ENCODE peak calls at places on chromosomes 7 and 10, in five cellular contexts. E is HCT116, I is fibroblast of pulmonary artery, Q is cardiac muscle cell, N is A549. R is an unnamed sample.

GRCh38 chr10:113058175-113058961 is 108.3 kb downstream of the TCF7L2 start:
- DNase-seq in N (peak; percentile 64), E (no peak), Q (peak; percentile 75), I (peak; percentile 89), R (no peak)

GRCh38 chr10:7090529-7090928 is 320.3 kb downstream of the SFMBT2 start:
- DNase-seq in N (no peak), I (no peak), Q (no peak), E (no peak), R (no peak)

GRCh38 chr10:109037978-109038377 is 885.3 kb downstream of the XPNPEP1 start:
- DNase-seq in E (no peak), Q (no peak), N (no peak), I (no peak), R (no peak)

GRCh38 chr10:77391605-77392235 is 245.9 kb downstream of the KCNMA1 start:
- DNase-seq in Q (peak; percentile 86), N (peak; percentile 84), E (peak; percentile 74), I (peak; percentile 88), R (no peak)

GRCh38 chr10:124688889-124689670 is 55.1 kb downstream of the FAM53B start:
- DNase-seq in E (no peak), I (no peak), N (no peak), Q (peak; percentile 42), R (peak; percentile 53)

GRCh38 chr7:131506597-131506996 is 49.8 kb downstream of the PODXL start:
- DNase-seq in N (no peak), E (no peak), I (no peak), Q (no peak), R (no peak)

GRCh38 chr7:87851242-87851641 is 24.9 kb downstream of the SLC25A40 start:
- DNase-seq in E (no peak), I (no peak), Q (no peak), N (no peak), R (no peak)

GRCh38 chr10:100717166-100717565 is 28.2 kb upstream of the PAX2 start:
- DNase-seq in E (no peak), I (no peak), Q (no peak), N (no peak), R (no peak)

GRCh38 chr10:80501913-80502521 is 35.7 kb upstream of the SH2D4B start:
- DNase-seq in I (no peak), E (no peak), N (peak; percentile 72), Q (no peak), R (no peak)

DNA sequence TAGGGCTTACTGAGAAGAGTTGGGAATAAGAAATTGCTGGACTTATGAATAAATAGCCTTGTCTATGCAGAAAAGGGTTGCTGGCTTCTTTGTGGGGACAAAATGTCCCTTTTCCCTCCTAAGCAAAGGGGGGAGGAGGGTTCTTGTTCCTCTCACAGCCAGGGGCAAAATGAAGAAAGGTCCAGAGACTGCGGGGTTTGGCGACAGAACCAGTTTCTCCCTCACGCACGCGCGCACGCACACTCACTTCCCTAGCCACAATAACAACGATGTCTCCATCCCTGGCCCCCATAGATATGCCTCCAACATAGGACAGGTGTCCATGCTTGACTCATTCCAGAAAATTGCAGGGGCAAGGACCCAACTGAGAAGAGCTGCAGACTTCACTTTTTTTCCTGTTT is 3.3 kb downstream of the ZMIZ1 start:
- DNase-seq in I (no peak), N (no peak), E (no peak), Q (no peak), R (no peak)
- H3K4me3 ChIP-seq in I (peak overlapping the region; percentile 97), N (peak overlapping the region; percentile 96), E (no peak overlapping the region), Q (peak overlapping the region; percentile 97), R (no peak overlapping the region)

DNA sequence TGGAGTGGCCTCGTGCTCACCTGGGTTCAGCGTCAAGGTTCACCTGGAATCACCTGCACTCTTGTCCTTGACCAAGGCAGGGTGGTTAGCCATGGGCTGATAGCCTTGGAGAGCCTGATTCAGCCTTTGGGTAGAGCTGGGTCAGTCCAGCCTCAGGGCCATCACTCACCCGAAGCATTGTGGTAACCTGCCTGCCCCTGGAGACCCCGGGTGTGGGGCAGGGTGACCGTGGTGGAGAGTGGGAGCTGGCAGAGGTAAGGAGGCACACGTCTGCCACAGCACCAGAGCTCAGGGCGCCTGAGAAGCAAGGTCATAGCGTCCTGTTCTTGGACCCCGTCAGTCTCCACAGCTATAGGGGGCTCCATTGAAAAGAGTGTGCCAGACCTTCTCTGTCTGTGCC is 27.7 kb upstream of the WDFY4 start:
- DNase-seq in Q (no peak), N (no peak), E (no peak), I (no peak), R (no peak)
- H3K4me3 ChIP-seq in Q (no peak overlapping the region), N (peak overlapping the region; percentile 56), E (peak overlapping the region; percentile 53), I (peak overlapping the region; percentile 51), R (no peak overlapping the region)

DNA sequence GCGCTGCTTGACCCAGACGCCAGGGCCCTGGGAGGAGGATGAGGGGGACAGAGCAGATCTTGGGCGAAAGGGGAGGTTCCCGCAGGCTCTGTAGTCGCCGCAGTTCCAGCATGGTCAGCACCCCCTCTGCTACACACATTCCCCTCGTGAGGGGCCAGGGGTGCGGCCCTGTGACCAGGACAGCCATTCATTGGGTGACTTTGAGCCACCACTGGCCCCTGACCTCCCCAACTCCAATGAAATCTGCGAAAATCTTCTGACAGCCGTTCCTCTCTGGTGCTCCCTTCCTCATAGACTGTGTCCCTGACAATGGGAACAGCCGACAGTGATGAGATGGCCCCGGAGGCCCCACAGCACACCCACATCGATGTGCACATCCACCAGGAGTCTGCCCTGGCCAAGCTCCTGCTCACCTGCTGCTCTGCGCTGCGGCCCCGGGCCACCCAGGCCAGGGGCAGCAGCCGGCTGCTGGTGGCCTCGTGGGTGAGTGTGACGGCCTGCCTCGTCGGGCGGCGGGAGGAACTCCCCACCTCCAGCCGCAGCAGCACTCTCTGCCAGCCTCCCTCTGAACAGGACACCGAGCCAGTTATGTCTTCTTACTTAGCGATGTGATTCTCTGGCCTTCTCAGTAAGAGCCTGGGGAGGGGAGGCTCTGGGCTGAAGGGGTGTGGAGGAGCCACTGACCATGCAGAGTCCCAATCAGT is 825 bp downstream of the TMEM176A start:
- DNase-seq in I (no peak), E (no peak), Q (no peak), N (no peak), R (no peak)
- H3K4me3 ChIP-seq in I (no peak overlapping the region), E (no peak overlapping the region), Q (peak overlapping the region; percentile 36), N (no peak overlapping the region), R (no peak overlapping the region)

GRCh38 chr7:111077001-111077400 is 13.9 kb upstream of the LRRN3 start:
- DNase-seq in Q (no peak), E (no peak), N (no peak), I (no peak), R (no peak)

GRCh38 chr7:111074772-111075152 is 16.2 kb upstream of the LRRN3 start:
- DNase-seq in N (no peak), I (no peak), E (no peak), Q (no peak), R (no peak)

GRCh38 chr7:111076205-111076604 is 14.7 kb upstream of the LRRN3 start:
- DNase-seq in N (no peak), Q (no peak), E (peak; percentile 10), I (peak; percentile 26), R (no peak)

GRCh38 chr7:111074071-111074771 is 16.7 kb upstream of the LRRN3 start:
- DNase-seq in E (no peak), Q (no peak), I (no peak), N (no peak), R (no peak)

DNA sequence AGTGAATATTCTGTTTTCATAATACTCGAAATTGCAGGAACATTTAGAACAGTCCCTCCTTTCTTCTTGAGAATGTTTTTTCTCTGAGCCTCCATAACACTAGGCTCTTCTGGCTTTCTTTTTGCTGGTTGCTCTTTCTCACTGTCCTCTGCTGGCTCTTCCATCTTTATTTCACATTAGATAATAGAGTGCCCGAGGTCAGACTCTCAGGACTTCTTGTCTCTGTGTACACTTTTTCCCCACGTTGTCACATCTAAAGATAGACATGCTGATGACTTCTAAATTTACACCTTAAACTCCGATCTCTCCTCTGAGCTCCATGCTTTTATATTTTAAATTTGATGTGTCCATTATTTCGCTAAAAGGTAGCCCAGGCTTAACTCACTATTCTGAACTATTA is 15.4 kb upstream of the LRRN3 start:
- DNase-seq in Q (no peak), E (no peak), N (no peak), I (no peak), R (no peak)
- H3K4me3 ChIP-seq in Q (no peak overlapping the region), E (no peak overlapping the region), N (no peak overlapping the region), I (no peak overlapping the region), R (no peak overlapping the region)

GRCh38 chr10:12448729-12449391 is 99.5 kb downstream of the CAMK1D start:
- DNase-seq in E (peak; percentile 74), N (peak; percentile 75), I (peak; percentile 53), Q (no peak), R (no peak)

GRCh38 chr10:12445701-12446334 is 96.5 kb downstream of the CAMK1D start:
- DNase-seq in N (no peak), I (no peak), Q (no peak), E (no peak), R (no peak)

GRCh38 chr10:12444981-12445700 is 95.8 kb downstream of the CAMK1D start:
- DNase-seq in Q (no peak), N (no peak), I (no peak), E (no peak), R (no peak)

GRCh38 chr10:12443026-12443425 is 93.7 kb downstream of the CAMK1D start:
- DNase-seq in N (no peak), I (no peak), E (no peak), Q (no peak), R (no peak)

GRCh38 chr10:12448340-12448728 is 99.0 kb downstream of the CAMK1D start:
- DNase-seq in Q (no peak), E (no peak), N (peak; percentile 16), I (no peak), R (no peak)
- H3K4me3 ChIP-seq in Q (no peak overlapping the region), E (peak overlapping the region; percentile 0), N (peak overlapping the region; percentile 8), I (no peak overlapping the region), R (no peak overlapping the region)

GRCh38 chr7:96218844-96219243 is 103.1 kb downstream of the SLC25A13 start:
- DNase-seq in Q (no peak), N (no peak), I (no peak), E (no peak), R (no peak)

GRCh38 chr7:96221888-96222287 is 100.0 kb downstream of the SLC25A13 start:
- DNase-seq in Q (no peak), E (no peak), I (no peak), N (no peak), R (no peak)

GRCh38 chr7:96217147-96217546 is 104.8 kb downstream of the SLC25A13 start:
- DNase-seq in I (no peak), N (no peak), E (no peak), Q (no peak), R (no peak)

GRCh38 chr7:96216373-96216772 is 105.5 kb downstream of the SLC25A13 start:
- DNase-seq in N (no peak), Q (no peak), E (no peak), I (no peak), R (no peak)

GRCh38 chr7:96219382-96220130 is 102.3 kb downstream of the SLC25A13 start:
- DNase-seq in E (peak; percentile 22), I (peak; percentile 71), N (peak; percentile 49), Q (no peak), R (peak; percentile 66)
- H3K4me3 ChIP-seq in E (no peak overlapping the region), I (no peak overlapping the region), N (no peak overlapping the region), Q (no peak overlapping the region), R (no peak overlapping the region)

GRCh38 chr10:69506834-69507643 is 55.8 kb downstream of the TSPAN15 start:
- DNase-seq in E (no peak), Q (no peak), N (peak; percentile 27), I (no peak), R (no peak)
- H3K4me3 ChIP-seq in E (no peak overlapping the region), Q (no peak overlapping the region), N (peak overlapping the region; percentile 25), I (no peak overlapping the region), R (no peak overlapping the region)

DNA sequence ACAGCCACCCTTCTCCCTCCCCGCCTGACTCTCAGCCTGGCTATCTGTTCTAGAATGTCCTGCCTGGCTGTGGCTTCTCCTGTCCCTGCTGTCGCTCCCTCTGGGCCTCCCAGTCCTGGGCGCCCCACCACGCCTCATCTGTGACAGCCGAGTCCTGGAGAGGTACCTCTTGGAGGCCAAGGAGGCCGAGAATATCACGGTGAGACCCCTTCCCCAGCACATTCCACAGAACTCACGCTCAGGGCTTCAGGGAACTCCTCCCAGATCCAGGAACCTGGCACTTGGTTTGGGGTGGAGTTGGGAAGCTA is 1.2 kb downstream of the EPO start:
- DNase-seq in I (no peak), N (no peak), E (no peak), Q (no peak), R (no peak)
- H3K4me3 ChIP-seq in I (no peak overlapping the region), N (no peak overlapping the region), E (no peak overlapping the region), Q (no peak overlapping the region), R (no peak overlapping the region)